ENCODE peak calls at places on chromosomes 11 and 22, in eight cellular contexts. N is PC-3, R is kidney, X is thoracic aorta, D is lower lobe of right lung, H is pancreas, J is uterus, L is sigmoid colon. Z is an unnamed sample.

GRCh38 chr11:82996966-82997606 is 74.6 kb downstream of the RAB30 start:
- DNase-seq in X (no peak), H (peak), N (peak), R (no peak), D (no peak), J (no peak), L (no peak), Z (no peak)

GRCh38 chr22:39991164-39991860 is 3.4 kb upstream of the FAM83F start:
- DNase-seq in H (peak), R (no peak), L (no peak), N (no peak), J (no peak), D (no peak), X (no peak), Z (no peak)

GRCh38 chr11:9577551-9577950 is 4.1 kb downstream of the WEE1 start:
- DNase-seq in X (no peak), L (no peak), R (no peak), H (no peak), N (no peak), J (no peak), D (no peak), Z (no peak)

GRCh38 chr11:78940500-78941225 is 366.0 kb upstream of the NARS2 start:
- DNase-seq in X (no peak), L (no peak), H (no peak), D (no peak), J (no peak), R (no peak), N (no peak), Z (no peak)

GRCh38 chr11:130323452-130324448 is 9.0 kb upstream of the ZBTB44 start:
- DNase-seq in D (no peak), J (no peak), L (no peak), X (no peak), H (no peak), N (no peak), R (no peak), Z (no peak)

GRCh38 chr11:88421530-88421929 is 84.0 kb upstream of the CTSC start:
- DNase-seq in X (no peak), R (no peak), J (no peak), D (no peak), N (peak), L (no peak), H (no peak), Z (no peak)

GRCh38 chr22:29782061-29782845 is 15.1 kb downstream of the UQCR10 start:
- DNase-seq in R (no peak), L (no peak), N (peak), J (peak), D (peak), X (no peak), H (peak), Z (peak)

GRCh38 chr11:62880803-62881578 is at the start of gene SLC3A2:
- DNase-seq in N (peak), L (peak), D (peak), J (peak), X (peak), R (peak), H (peak), Z (peak)

GRCh38 chr22:25137577-25138525 is 61.8 kb upstream of the CRYBB3 start:
- DNase-seq in D (no peak), L (peak), X (no peak), H (no peak), J (no peak), N (peak), R (no peak), Z (no peak)

GRCh38 chr22:23187871-23188700 is 7.8 kb downstream of the BCR start:
- DNase-seq in R (no peak), X (no peak), L (no peak), N (no peak), J (no peak), H (no peak), D (no peak), Z (no peak)

GRCh38 chr11:101860694-101861371 is 54.0 kb upstream of the CEP126 start:
- DNase-seq in D (no peak), J (peak), R (peak), L (no peak), N (peak), X (no peak), H (peak), Z (no peak)

GRCh38 chr11:76075699-76076098 is 130.6 kb downstream of the WNT11 start:
- DNase-seq in L (no peak), X (no peak), D (no peak), R (no peak), N (peak), H (no peak), J (no peak), Z (no peak)

GRCh38 chr22:46862418-46863324 is 100.2 kb downstream of the TBC1D22A start:
- DNase-seq in D (no peak), L (no peak), H (no peak), R (no peak), X (no peak), N (no peak), J (no peak), Z (no peak)

GRCh38 chr11:61162092-61162935 is 1.1 kb upstream of the VPS37C start:
- DNase-seq in H (peak), N (peak), J (no peak), R (no peak), L (peak), D (no peak), X (no peak), Z (no peak)

GRCh38 chr11:8250981-8251620 is 12.6 kb downstream of the LMO1 start:
- DNase-seq in H (no peak), J (peak), X (no peak), R (peak), L (peak), D (peak), N (no peak), Z (no peak)

GRCh38 chr22:45203150-45203974 is 37.3 kb downstream of the KIAA0930 start:
- DNase-seq in D (no peak), X (no peak), J (no peak), N (no peak), H (no peak), L (peak), R (no peak), Z (no peak)

GRCh38 chr22:22666307-22667091 is 22.1 kb downstream of the GGTLC2 start:
- DNase-seq in L (no peak), X (no peak), H (peak), N (peak), R (no peak), D (peak), J (no peak), Z (no peak)

GRCh38 chr11:121890377-121890776 is 225.6 kb downstream of the BLID start:
- DNase-seq in R (no peak), H (no peak), N (peak), L (no peak), D (no peak), J (no peak), X (no peak), Z (no peak)

GRCh38 chr11:32435511-32435946 is at the start of gene WT1:
- DNase-seq in H (no peak), J (peak), D (no peak), X (no peak), L (no peak), R (peak), N (peak), Z (peak)

GRCh38 chr22:40524392-40525249 is 111.9 kb downstream of the MRTFA start:
- DNase-seq in N (peak), D (no peak), L (no peak), X (no peak), H (no peak), R (no peak), J (no peak), Z (no peak)

GRCh38 chr11:108870373-108871020 is 205.6 kb downstream of the DDX10 start:
- DNase-seq in X (no peak), N (peak), H (no peak), D (no peak), J (no peak), L (no peak), R (no peak), Z (no peak)

GRCh38 chr22:40364431-40364830 is 6.0 kb upstream of the SGSM3 start:
- DNase-seq in X (no peak), D (no peak), N (no peak), R (no peak), J (no peak), L (no peak), H (no peak), Z (no peak)

GRCh38 chr11:575324-575995 is 810 bp upstream of the PHRF1 start:
- DNase-seq in H (peak), N (peak), L (no peak), R (no peak), X (no peak), J (no peak), D (peak), Z (no peak)

GRCh38 chr11:65538915-65539374 is 14.1 kb downstream of the SCYL1 start:
- DNase-seq in H (peak), X (no peak), R (peak), L (no peak), J (no peak), N (no peak), D (no peak), Z (no peak)

GRCh38 chr11:68051191-68052136 is 12.6 kb downstream of the TCIRG1 start:
- DNase-seq in X (no peak), L (peak), D (no peak), J (no peak), R (no peak), H (peak), N (no peak), Z (no peak)

GRCh38 chr11:6197466-6198200 is 1.4 kb upstream of the OR52W1 start:
- DNase-seq in X (no peak), R (no peak), H (no peak), N (no peak), D (no peak), J (no peak), L (no peak), Z (no peak)

GRCh38 chr11:96112192-96113099 is 188.5 kb upstream of the MTMR2 start:
- DNase-seq in D (no peak), L (no peak), X (no peak), J (no peak), R (no peak), N (no peak), H (no peak), Z (no peak)

GRCh38 chr11:31863170-31863929 is 52.2 kb upstream of the PAX6 start:
- DNase-seq in H (no peak), J (no peak), X (no peak), D (no peak), N (no peak), L (no peak), R (no peak), Z (no peak)

GRCh38 chr11:65150513-65151271 is 16.4 kb upstream of the SYVN1 start:
- DNase-seq in R (peak), X (peak), J (peak), L (peak), N (peak), H (peak), D (peak), Z (peak)

GRCh38 chr11:121466063-121466794 is 13.5 kb upstream of the SORL1-AS1 start:
- DNase-seq in D (peak), L (peak), R (peak), H (peak), X (peak), J (peak), N (peak), Z (peak)

DNA sequence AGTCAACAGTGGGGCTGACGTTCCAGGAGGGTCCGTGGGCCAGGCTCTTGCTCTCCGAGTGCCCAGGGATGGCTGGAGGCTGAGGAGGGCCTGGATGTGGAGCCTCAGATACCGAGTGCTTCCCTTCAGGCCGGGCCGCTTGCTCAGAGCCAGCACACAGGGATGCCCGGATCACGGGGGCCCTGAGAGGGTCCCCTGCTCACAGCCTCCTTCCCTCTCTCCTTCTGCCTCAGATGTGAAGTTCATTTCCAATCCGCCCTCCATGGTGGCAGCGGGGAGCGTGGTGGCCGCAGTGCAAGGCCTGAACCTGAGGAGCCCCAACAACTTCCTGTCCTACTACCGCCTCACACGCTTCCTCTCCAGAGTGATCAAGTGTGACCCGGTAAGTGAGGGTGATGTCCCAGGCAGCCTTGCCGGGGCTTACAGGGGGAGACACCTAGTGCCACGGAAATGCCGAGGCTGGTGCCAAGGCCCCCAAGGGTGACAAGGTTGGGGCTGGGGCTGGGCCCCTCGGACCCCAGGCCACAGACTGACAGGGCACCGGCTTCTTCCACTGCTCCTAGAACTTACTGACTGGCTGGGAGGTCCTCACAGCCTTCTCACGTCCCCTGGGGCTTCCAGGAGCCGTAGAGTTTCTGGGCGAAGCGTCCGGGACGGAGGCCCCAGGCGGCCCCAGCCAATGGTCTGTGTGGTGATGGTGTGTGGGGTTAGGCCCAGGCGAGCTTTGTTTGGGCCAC is 7.0 kb downstream of the CCND1 start:
- DNase-seq in J (no peak), X (no peak), L (peak), N (no peak), D (no peak), H (no peak), R (peak), Z (no peak)
- H3K4me3 ChIP-seq in J (no peak), X (no peak), L (no peak), N (no peak), D (no peak), H (no peak), R (no peak), Z (no peak)

GRCh38 chr22:50523458-50523805 is 2.0 kb downstream of the SCO2 start:
- DNase-seq in R (no peak), L (no peak), N (no peak), J (no peak), X (no peak), D (no peak), H (no peak), Z (no peak)

GRCh38 chr22:50524664-50525103 is 714 bp downstream of the SCO2 start:
- DNase-seq in J (no peak), X (no peak), L (no peak), N (no peak), D (no peak), H (no peak), R (no peak), Z (no peak)

GRCh38 chr22:50525104-50525958 is at the start of gene SCO2:
- DNase-seq in N (peak), D (peak), R (peak), H (peak), X (peak), L (peak), J (peak), Z (peak)

GRCh38 chr22:50522806-50523438 is 2.5 kb downstream of the SCO2 start:
- DNase-seq in L (no peak), R (peak), H (no peak), J (no peak), X (no peak), D (no peak), N (no peak), Z (no peak)

GRCh38 chr22:50523806-50524663 is 1.4 kb downstream of the SCO2 start:
- DNase-seq in H (no peak), N (no peak), J (no peak), R (peak), X (no peak), D (no peak), L (peak), Z (no peak)
- H3K27ac ChIP-seq in H (peak), N (peak), J (no peak), R (no peak), X (no peak), D (no peak), L (peak), Z (peak)

DNA sequence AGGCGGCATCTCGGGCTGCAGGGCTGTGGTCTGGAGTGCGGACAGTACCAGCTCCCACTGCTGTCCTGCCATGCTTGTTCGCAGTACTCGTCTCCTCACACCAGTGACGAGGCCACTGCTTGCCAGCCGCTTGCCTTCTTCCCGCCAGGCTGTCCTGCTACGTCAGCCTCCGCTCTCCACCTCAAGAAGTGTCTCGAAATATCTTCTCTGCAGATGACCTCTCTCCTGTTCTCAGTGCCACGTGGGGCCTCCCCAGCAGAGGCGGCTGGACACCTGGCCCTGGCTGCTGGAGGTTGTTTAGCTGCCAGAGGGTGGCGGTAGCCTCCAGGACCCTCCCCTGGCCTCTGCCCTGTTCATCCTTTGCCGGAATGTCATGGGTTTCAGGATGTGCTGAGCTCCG is 3.1 kb upstream of the CCDC188 start:
- DNase-seq in H (no peak), D (no peak), L (no peak), X (no peak), J (no peak), R (no peak), N (no peak), Z (no peak)
- TF ChIP-seq CTCF in H (no peak), D (no peak), L (no peak), X (no peak), J (no peak), R (no peak), N (peak), Z (no peak)

DNA sequence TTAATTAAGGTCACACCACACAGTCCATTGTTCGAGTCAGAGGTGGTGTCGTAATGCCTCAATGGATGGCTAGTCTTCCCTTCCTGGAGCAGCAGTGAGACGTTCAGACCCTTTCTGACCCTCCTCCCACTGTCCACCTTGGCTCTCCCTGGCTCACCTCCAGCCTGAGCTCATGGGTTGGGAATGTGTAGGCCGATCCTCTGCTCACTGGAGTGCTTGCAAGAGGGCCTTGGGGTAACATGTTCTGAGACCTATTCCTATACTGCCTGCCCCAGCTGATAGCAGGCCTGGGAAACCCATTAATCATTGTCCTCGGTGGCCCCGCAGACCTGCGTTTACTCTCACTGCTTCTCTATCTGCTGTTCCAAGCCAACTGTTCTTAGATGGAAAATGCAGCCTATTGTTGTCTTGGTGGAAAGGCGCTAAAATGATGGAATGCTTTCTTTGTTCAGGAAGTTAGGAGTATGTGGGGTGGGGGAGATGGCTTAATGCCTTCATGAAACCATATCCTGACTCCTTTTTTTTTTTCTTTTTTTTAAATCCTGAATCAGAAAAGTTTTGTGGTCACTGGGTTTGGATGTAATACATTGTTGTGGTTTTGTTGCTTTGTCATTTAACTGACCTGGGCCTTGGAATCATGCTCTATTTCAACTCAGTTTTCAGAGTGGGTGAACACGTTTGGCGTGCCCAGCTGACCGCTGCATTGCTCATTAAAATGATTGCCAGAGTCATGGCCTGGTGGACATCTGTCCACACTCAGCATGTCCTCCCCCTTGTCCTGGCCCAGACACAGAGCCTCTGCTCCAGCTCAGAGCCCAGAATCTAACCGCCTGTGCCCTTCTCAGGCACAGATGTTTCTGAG is 72.5 kb downstream of the MICAL2 start:
- DNase-seq in J (peak), H (no peak), R (peak), D (no peak), X (no peak), N (peak), L (no peak), Z (peak)
- H3K4me3 ChIP-seq in J (no peak), H (no peak), R (no peak), D (no peak), X (peak), N (peak), L (no peak), Z (peak)

Z was measured in left ventricle myocardium inferior.